ENCODE peak calls at places on chromosomes 11 and 22, in six cellular contexts. W is uterus, S is A549, M is HFFc6, Z is fibroblast of the aortic adventitia, P is astrocyte of the cerebellum. E is an unnamed sample.

GRCh38 chr22:27133951-27134664 is 476.7 kb downstream of the MIAT start:
- DNase-seq in W (peak; percentile 51), S (peak; percentile 73), M (peak; percentile 79), Z (peak; percentile 91), P (peak; percentile 67), E (peak; percentile 47)

GRCh38 chr11:108929241-108929640 is 264.4 kb downstream of the DDX10 start:
- DNase-seq in W (no peak), S (peak; percentile 92), M (peak; percentile 96), Z (peak; percentile 95), P (peak; percentile 65), E (no peak)

GRCh38 chr11:47093541-47093940 is 83.1 kb downstream of the ARFGAP2 start:
- DNase-seq in W (no peak), S (no peak), M (no peak), Z (no peak), P (no peak), E (no peak)

GRCh38 chr22:28604961-28605360 is 74.7 kb downstream of the TTC28 start:
- DNase-seq in W (no peak), S (no peak), M (no peak), Z (no peak), P (peak; percentile 41), E (no peak)

GRCh38 chr11:60378359-60378758 is at the start of gene MS4A7:
- DNase-seq in W (no peak), S (no peak), M (no peak), Z (no peak), P (no peak), E (no peak)

GRCh38 chr11:47156333-47156732 is 20.3 kb downstream of the ARFGAP2 start:
- DNase-seq in W (no peak), S (no peak), M (no peak), Z (no peak), P (no peak), E (no peak)

GRCh38 chr11:20035701-20036601 is 124.3 kb downstream of the DBX1 start:
- DNase-seq in W (peak; percentile 54), S (peak; percentile 96), M (peak; percentile 61), Z (peak; percentile 81), P (peak; percentile 66), E (no peak)

GRCh38 chr11:4071828-4072421 is 22.7 kb upstream of the RRM1 start:
- DNase-seq in W (no peak), S (no peak), M (no peak), Z (no peak), P (no peak), E (no peak)

GRCh38 chr11:59154585-59154984 is 11.9 kb downstream of the FAM111A start:
- DNase-seq in W (no peak), S (no peak), M (no peak), Z (no peak), P (no peak), E (no peak)

GRCh38 chr22:18933914-18934313 is 2.2 kb downstream of the PRODH start:
- DNase-seq in W (no peak), S (no peak), M (no peak), Z (no peak), P (no peak), E (no peak)

GRCh38 chr11:114366331-114367243 is 33.7 kb downstream of the C11orf71 start:
- DNase-seq in W (no peak), S (peak; percentile 12), M (peak; percentile 85), Z (peak; percentile 81), P (peak; percentile 39), E (no peak)

GRCh38 chr11:33690290-33691050 is 10.2 kb downstream of the C11orf91 start:
- DNase-seq in W (peak; percentile 76), S (peak; percentile 94), M (peak; percentile 100), Z (peak; percentile 99), P (peak; percentile 78), E (no peak)

GRCh38 chr11:65353900-65354264 is 669 bp upstream of the TIGD3 start:
- DNase-seq in W (no peak), S (no peak), M (no peak), Z (no peak), P (no peak), E (no peak)

GRCh38 chr11:70660059-70660888 is 261.9 kb downstream of the CTTN start:
- DNase-seq in W (no peak), S (no peak), M (no peak), Z (no peak), P (no peak), E (no peak)

GRCh38 chr11:26820739-26821138 is 98.9 kb upstream of the SLC5A12 start:
- DNase-seq in W (no peak), S (no peak), M (peak; percentile 94), Z (peak; percentile 97), P (no peak), E (no peak)

GRCh38 chr22:34781676-34782075 is 284.3 kb upstream of the ISX start:
- DNase-seq in W (no peak), S (no peak), M (no peak), Z (no peak), P (no peak), E (no peak)

GRCh38 chr11:110373061-110373702 is 56.6 kb upstream of the FDX1 start:
- DNase-seq in W (no peak), S (peak; percentile 31), M (peak; percentile 49), Z (peak; percentile 48), P (no peak), E (no peak)

GRCh38 chr11:82701847-82702520 is 31.7 kb downstream of the FAM181B start:
- DNase-seq in W (no peak), S (peak; percentile 19), M (peak; percentile 30), Z (peak; percentile 45), P (peak; percentile 22), E (peak; percentile 42)

GRCh38 chr22:44462246-44463015 is 35.6 kb downstream of the RTL6 start:
- DNase-seq in W (no peak), S (no peak), M (no peak), Z (no peak), P (no peak), E (no peak)

GRCh38 chr11:102581091-102581490 is 44.0 kb downstream of the MMP20 start:
- DNase-seq in W (no peak), S (no peak), M (no peak), Z (no peak), P (no peak), E (no peak)

GRCh38 chr11:76107946-76108345 is 98.4 kb downstream of the WNT11 start:
- DNase-seq in W (no peak), S (no peak), M (no peak), Z (peak; percentile 59), P (no peak), E (no peak)

GRCh38 chr11:74749127-74749964 is 697 bp downstream of the RNF169 start:
- DNase-seq in W (no peak), S (peak; percentile 60), M (no peak), Z (peak; percentile 41), P (no peak), E (peak; percentile 64)

GRCh38 chr11:120590472-120590871 is 78.9 kb downstream of the GRIK4 start:
- DNase-seq in W (no peak), S (no peak), M (no peak), Z (peak; percentile 8), P (no peak), E (no peak)

GRCh38 chr22:50308597-50308935 is 1.1 kb upstream of the PLXNB2 start:
- DNase-seq in W (peak; percentile 87), S (peak; percentile 50), M (peak; percentile 69), Z (peak; percentile 48), P (no peak), E (no peak)

GRCh38 chr11:22666700-22667439 is 459 bp downstream of the GAS2 start:
- DNase-seq in W (no peak), S (no peak), M (no peak), Z (peak; percentile 3), P (no peak), E (peak; percentile 27)

GRCh38 chr11:83044958-83045712 is 26.6 kb downstream of the RAB30 start:
- DNase-seq in W (no peak), S (peak; percentile 86), M (peak; percentile 87), Z (peak; percentile 59), P (no peak), E (peak; percentile 24)

GRCh38 chr11:77636738-77637344 is 753 bp downstream of the CLNS1A start:
- DNase-seq in W (no peak), S (no peak), M (no peak), Z (no peak), P (no peak), E (no peak)

GRCh38 chr22:24270556-24271405 is at the start of gene SPECC1L:
- DNase-seq in W (peak; percentile 93), S (peak; percentile 90), M (peak; percentile 88), Z (peak; percentile 94), P (peak; percentile 72), E (peak; percentile 90)

GRCh38 chr11:116791002-116791812 is 472 bp downstream of the APOA5 start:
- DNase-seq in W (peak; percentile 64), S (peak; percentile 49), M (peak; percentile 54), Z (peak; percentile 69), P (peak; percentile 26), E (peak; percentile 86)
- TF ChIP-seq CTCF in W (peak; percentile 79), S (peak; percentile 69), M (peak; percentile 95), Z (peak; percentile 95), P (peak; percentile 91), E (peak; percentile 89)

DNA sequence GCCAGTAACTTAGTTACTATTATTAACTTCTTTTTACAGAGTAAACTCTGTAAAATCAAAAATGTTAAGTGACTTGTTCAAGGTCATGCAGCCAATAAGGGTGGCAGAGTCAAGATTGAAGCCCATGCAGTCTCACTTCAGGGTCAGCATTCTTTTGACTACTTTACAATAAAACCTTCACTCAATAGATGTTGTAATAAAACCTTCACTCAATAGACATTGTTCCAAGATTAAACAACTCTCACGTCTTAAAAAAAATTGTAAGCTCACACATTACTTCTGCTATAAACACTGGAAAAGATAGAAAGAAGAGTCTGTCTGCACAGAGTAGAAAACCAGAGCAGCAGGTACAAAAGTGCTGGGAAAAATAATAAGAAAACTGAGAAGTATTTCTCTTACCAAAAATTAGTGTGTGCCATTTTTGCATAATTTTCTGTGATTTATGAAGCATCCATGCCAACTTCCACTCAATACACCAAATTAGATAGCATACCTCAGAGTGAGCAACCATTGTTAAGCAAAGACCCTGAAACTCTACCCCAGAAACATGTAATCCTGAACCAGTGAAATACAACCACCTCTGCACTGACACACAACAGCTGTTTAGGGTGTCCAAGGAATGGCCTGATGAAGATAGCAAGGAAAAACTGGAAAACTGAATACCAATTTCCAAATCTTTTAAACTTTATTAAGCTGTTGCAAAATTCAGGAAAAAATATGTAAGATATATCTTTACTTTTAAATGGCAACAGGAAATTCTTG is 4.9 kb upstream of the SOX6 start:
- DNase-seq in W (no peak), S (no peak), M (no peak), Z (no peak), P (no peak), E (no peak)
- TF ChIP-seq CTCF in W (no peak), S (no peak), M (no peak), Z (no peak), P (no peak), E (no peak)

DNA sequence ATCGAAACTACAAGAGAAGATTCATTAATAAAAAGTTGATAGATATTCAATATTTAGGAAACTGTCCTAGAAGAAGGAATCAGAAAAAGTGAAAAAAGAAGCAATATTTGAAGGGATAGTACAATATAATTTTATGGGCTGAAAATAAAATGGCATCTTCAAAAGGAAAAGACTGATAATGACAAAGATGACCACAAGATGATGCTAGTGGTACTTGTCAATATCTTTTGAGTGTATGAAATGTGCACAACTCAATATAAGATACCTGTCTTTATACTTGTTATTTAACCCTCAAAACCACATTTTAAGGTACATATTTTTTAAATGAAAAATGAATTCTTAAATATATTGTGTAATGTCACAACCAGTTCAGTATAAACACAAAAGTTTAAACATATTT is 1059.6 kb upstream of the RAG2 start:
- DNase-seq in W (no peak), S (peak; percentile 0), M (peak; percentile 9), Z (peak; percentile 36), P (peak; percentile 18), E (no peak)
- TF ChIP-seq CTCF in W (no peak), S (no peak), M (peak; percentile 77), Z (peak; percentile 51), P (peak; percentile 43), E (no peak)

GRCh38 chr11:119322360-119322739 is 5.4 kb upstream of the MCAM start:
- DNase-seq in W (peak; percentile 11), S (no peak), M (no peak), Z (no peak), P (no peak), E (no peak)
- TF ChIP-seq CTCF in W (no peak), S (no peak), M (no peak), Z (peak; percentile 9), P (peak; percentile 6), E (no peak)